ENCODE peak calls at places on chromosomes 16 and 17, in eight cellular contexts. One of them, this sample, is unnamed.
A peak's percentile ranks its signal among the peaks of the same experiment; 100 is the strongest.

GRCh38 chr17:49596613-49597244 is 21.1 kb downstream of the NXPH3 start:
- DNase-seq in RWPE1: no peak
- DNase-seq in SK-N-SH: no peak
- DNase-seq in suprapubic skin: no peak
- DNase-seq in hepatocyte: no peak
- DNase-seq in endodermal cell: no peak
- DNase-seq in heart right ventricle: no peak
- DNase-seq in tibial nerve: no peak
- DNase-seq in this sample: no peak

GRCh38 chr17:35432176-35433074 is at the start of gene SLFN12:
- DNase-seq in RWPE1: no peak
- DNase-seq in SK-N-SH: no peak
- DNase-seq in suprapubic skin: peak; percentile 69
- DNase-seq in hepatocyte: peak; percentile 73
- DNase-seq in endodermal cell: peak; percentile 65
- DNase-seq in heart right ventricle: peak; percentile 79
- DNase-seq in tibial nerve: peak; percentile 64
- DNase-seq in this sample: peak; percentile 91

GRCh38 chr16:25553711-25554436 is 137.9 kb upstream of the HS3ST4 start:
- DNase-seq in RWPE1: no peak
- DNase-seq in SK-N-SH: no peak
- DNase-seq in suprapubic skin: no peak
- DNase-seq in hepatocyte: peak; percentile 33
- DNase-seq in endodermal cell: no peak
- DNase-seq in heart right ventricle: no peak
- DNase-seq in tibial nerve: no peak
- DNase-seq in this sample: no peak

GRCh38 chr17:46984341-46984740 is 5.3 kb upstream of the RPRML start:
- DNase-seq in RWPE1: no peak
- DNase-seq in SK-N-SH: peak; percentile 63
- DNase-seq in suprapubic skin: no peak
- DNase-seq in hepatocyte: no peak
- DNase-seq in endodermal cell: no peak
- DNase-seq in heart right ventricle: no peak
- DNase-seq in tibial nerve: no peak
- DNase-seq in this sample: no peak

GRCh38 chr17:27569257-27569722 is 61.7 kb upstream of the LGALS9 start:
- DNase-seq in RWPE1: no peak
- DNase-seq in SK-N-SH: peak; percentile 64
- DNase-seq in suprapubic skin: no peak
- DNase-seq in hepatocyte: peak; percentile 63
- DNase-seq in endodermal cell: peak; percentile 97
- DNase-seq in heart right ventricle: no peak
- DNase-seq in tibial nerve: no peak
- DNase-seq in this sample: no peak

GRCh38 chr16:70495425-70496182 is 27.8 kb downstream of the COG4 start:
- DNase-seq in RWPE1: no peak
- DNase-seq in SK-N-SH: no peak
- DNase-seq in suprapubic skin: no peak
- DNase-seq in hepatocyte: no peak
- DNase-seq in endodermal cell: no peak
- DNase-seq in heart right ventricle: no peak
- DNase-seq in tibial nerve: no peak
- DNase-seq in this sample: no peak

GRCh38 chr16:534089-534635 is 6.7 kb downstream of the CAPN15 start:
- DNase-seq in RWPE1: no peak
- DNase-seq in SK-N-SH: no peak
- DNase-seq in suprapubic skin: no peak
- DNase-seq in hepatocyte: peak; percentile 71
- DNase-seq in endodermal cell: no peak
- DNase-seq in heart right ventricle: no peak
- DNase-seq in tibial nerve: no peak
- DNase-seq in this sample: no peak

GRCh38 chr16:12046651-12047050 is 70.1 kb downstream of the SNX29 start:
- DNase-seq in RWPE1: no peak
- DNase-seq in SK-N-SH: no peak
- DNase-seq in suprapubic skin: no peak
- DNase-seq in hepatocyte: no peak
- DNase-seq in endodermal cell: no peak
- DNase-seq in heart right ventricle: no peak
- DNase-seq in tibial nerve: no peak
- DNase-seq in this sample: no peak

GRCh38 chr17:57892146-57892819 is 42.4 kb upstream of the MRPS23 start:
- DNase-seq in RWPE1: peak; percentile 75
- DNase-seq in SK-N-SH: peak; percentile 92
- DNase-seq in suprapubic skin: peak; percentile 92
- DNase-seq in hepatocyte: peak; percentile 91
- DNase-seq in endodermal cell: peak; percentile 100
- DNase-seq in heart right ventricle: peak; percentile 87
- DNase-seq in tibial nerve: peak; percentile 90
- DNase-seq in this sample: no peak

GRCh38 chr16:72924487-72924886 is 123.4 kb downstream of the ZFHX3 start:
- DNase-seq in RWPE1: no peak
- DNase-seq in SK-N-SH: no peak
- DNase-seq in suprapubic skin: no peak
- DNase-seq in hepatocyte: no peak
- DNase-seq in endodermal cell: no peak
- DNase-seq in heart right ventricle: no peak
- DNase-seq in tibial nerve: no peak
- DNase-seq in this sample: no peak

GRCh38 chr17:77485089-77485833 is 344.5 kb downstream of the SEC14L1 start:
- DNase-seq in RWPE1: no peak
- DNase-seq in SK-N-SH: no peak
- DNase-seq in suprapubic skin: no peak
- DNase-seq in hepatocyte: no peak
- DNase-seq in endodermal cell: no peak
- DNase-seq in heart right ventricle: no peak
- DNase-seq in tibial nerve: no peak
- DNase-seq in this sample: no peak

GRCh38 chr16:12617401-12617819 is 186.3 kb downstream of the CPPED1 start:
- DNase-seq in RWPE1: no peak
- DNase-seq in SK-N-SH: no peak
- DNase-seq in suprapubic skin: no peak
- DNase-seq in hepatocyte: no peak
- DNase-seq in endodermal cell: no peak
- DNase-seq in heart right ventricle: no peak
- DNase-seq in tibial nerve: no peak
- DNase-seq in this sample: peak; percentile 22

GRCh38 chr17:57257911-57258885 is 1.9 kb downstream of the MSI2 start:
- DNase-seq in RWPE1: no peak
- DNase-seq in SK-N-SH: no peak
- DNase-seq in suprapubic skin: no peak
- DNase-seq in hepatocyte: no peak
- DNase-seq in endodermal cell: peak; percentile 78
- DNase-seq in heart right ventricle: no peak
- DNase-seq in tibial nerve: no peak
- DNase-seq in this sample: no peak

GRCh38 chr17:16013943-16014407 is 14.4 kb downstream of the TTC19 start:
- DNase-seq in RWPE1: peak; percentile 64
- DNase-seq in SK-N-SH: peak; percentile 50
- DNase-seq in suprapubic skin: no peak
- DNase-seq in hepatocyte: peak; percentile 57
- DNase-seq in endodermal cell: no peak
- DNase-seq in heart right ventricle: no peak
- DNase-seq in tibial nerve: no peak
- DNase-seq in this sample: no peak
- H3K27ac ChIP-seq in RWPE1: no peak overlapping the region
- H3K27ac ChIP-seq in SK-N-SH: peak overlapping the region; percentile 91
- H3K27ac ChIP-seq in suprapubic skin: no peak overlapping the region
- H3K27ac ChIP-seq in hepatocyte: no peak overlapping the region
- H3K27ac ChIP-seq in endodermal cell: no peak overlapping the region
- H3K27ac ChIP-seq in heart right ventricle: peak overlapping the region; percentile 17
- H3K27ac ChIP-seq in tibial nerve: no peak overlapping the region
- H3K27ac ChIP-seq in this sample: no peak overlapping the region

GRCh38 chr17:80516533-80516932 is 28.1 kb upstream of the RPTOR start:
- DNase-seq in RWPE1: no peak
- DNase-seq in SK-N-SH: no peak
- DNase-seq in suprapubic skin: no peak
- DNase-seq in hepatocyte: no peak
- DNase-seq in endodermal cell: no peak
- DNase-seq in heart right ventricle: no peak
- DNase-seq in tibial nerve: no peak
- DNase-seq in this sample: no peak

GRCh38 chr17:80520810-80521209 is 23.8 kb upstream of the RPTOR start:
- DNase-seq in RWPE1: no peak
- DNase-seq in SK-N-SH: no peak
- DNase-seq in suprapubic skin: no peak
- DNase-seq in hepatocyte: no peak
- DNase-seq in endodermal cell: no peak
- DNase-seq in heart right ventricle: no peak
- DNase-seq in tibial nerve: no peak
- DNase-seq in this sample: no peak

GRCh38 chr17:80518392-80518791 is 26.2 kb upstream of the RPTOR start:
- DNase-seq in RWPE1: no peak
- DNase-seq in SK-N-SH: no peak
- DNase-seq in suprapubic skin: no peak
- DNase-seq in hepatocyte: no peak
- DNase-seq in endodermal cell: no peak
- DNase-seq in heart right ventricle: no peak
- DNase-seq in tibial nerve: no peak
- DNase-seq in this sample: no peak

GRCh38 chr17:80519091-80519781 is 25.4 kb upstream of the RPTOR start:
- DNase-seq in RWPE1: no peak
- DNase-seq in SK-N-SH: no peak
- DNase-seq in suprapubic skin: no peak
- DNase-seq in hepatocyte: no peak
- DNase-seq in endodermal cell: no peak
- DNase-seq in heart right ventricle: no peak
- DNase-seq in tibial nerve: no peak
- DNase-seq in this sample: no peak

GRCh38 chr17:80517641-80518040 is 27.0 kb upstream of the RPTOR start:
- DNase-seq in RWPE1: no peak
- DNase-seq in SK-N-SH: no peak
- DNase-seq in suprapubic skin: no peak
- DNase-seq in hepatocyte: no peak
- DNase-seq in endodermal cell: no peak
- DNase-seq in heart right ventricle: no peak
- DNase-seq in tibial nerve: no peak
- DNase-seq in this sample: no peak
- TF ChIP-seq CTCF in RWPE1: no peak
- TF ChIP-seq CTCF in SK-N-SH: no peak
- TF ChIP-seq CTCF in suprapubic skin: no peak
- TF ChIP-seq CTCF in hepatocyte: no peak
- TF ChIP-seq CTCF in endodermal cell: no peak
- TF ChIP-seq CTCF in heart right ventricle: no peak
- TF ChIP-seq CTCF in tibial nerve: no peak
- TF ChIP-seq CTCF in this sample: no peak

DNA sequence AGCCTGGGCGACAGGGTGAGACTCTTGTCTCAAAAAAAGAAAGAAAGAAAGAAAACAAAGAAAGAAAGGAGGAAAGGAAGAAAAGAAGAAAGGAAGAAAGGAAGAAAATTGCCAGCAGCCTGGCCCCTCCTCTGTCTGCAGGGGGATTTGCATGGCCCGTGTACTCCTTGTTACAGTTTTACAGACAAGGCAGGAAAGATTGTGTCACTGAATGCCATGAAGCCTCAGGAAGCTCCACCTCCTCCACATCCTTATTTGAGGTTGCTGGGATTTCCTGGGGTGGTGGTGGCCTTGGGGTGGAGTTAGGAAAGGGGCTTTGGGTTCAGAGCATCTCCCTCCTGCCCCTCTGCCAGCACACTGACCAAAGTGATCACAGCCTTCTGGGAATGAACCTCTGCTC is 23.6 kb downstream of the CFAP20 start:
- DNase-seq in RWPE1: no peak
- DNase-seq in SK-N-SH: no peak
- DNase-seq in suprapubic skin: no peak
- DNase-seq in hepatocyte: peak; percentile 42
- DNase-seq in endodermal cell: no peak
- DNase-seq in heart right ventricle: no peak
- DNase-seq in tibial nerve: no peak
- DNase-seq in this sample: no peak
- H3K27ac ChIP-seq in RWPE1: no peak overlapping the region
- H3K27ac ChIP-seq in SK-N-SH: no peak overlapping the region
- H3K27ac ChIP-seq in suprapubic skin: no peak overlapping the region
- H3K27ac ChIP-seq in hepatocyte: no peak overlapping the region
- H3K27ac ChIP-seq in endodermal cell: no peak overlapping the region
- H3K27ac ChIP-seq in heart right ventricle: peak overlapping the region; percentile 5
- H3K27ac ChIP-seq in tibial nerve: no peak overlapping the region
- H3K27ac ChIP-seq in this sample: no peak overlapping the region

GRCh38 chr17:37373530-37374159 is 2.1 kb upstream of the C17orf78 start:
- DNase-seq in RWPE1: peak; percentile 78
- DNase-seq in SK-N-SH: peak; percentile 74
- DNase-seq in suprapubic skin: no peak
- DNase-seq in hepatocyte: peak; percentile 87
- DNase-seq in endodermal cell: peak; percentile 95
- DNase-seq in heart right ventricle: peak; percentile 53
- DNase-seq in tibial nerve: peak; percentile 72
- DNase-seq in this sample: no peak
- TF ChIP-seq CTCF in RWPE1: peak; percentile 99
- TF ChIP-seq CTCF in SK-N-SH: peak; percentile 98
- TF ChIP-seq CTCF in suprapubic skin: peak; percentile 91
- TF ChIP-seq CTCF in hepatocyte: peak; percentile 99
- TF ChIP-seq CTCF in endodermal cell: peak; percentile 99
- TF ChIP-seq CTCF in heart right ventricle: peak; percentile 93
- TF ChIP-seq CTCF in tibial nerve: peak; percentile 80
- TF ChIP-seq CTCF in this sample: peak; percentile 92